ENCODE peak calls at places on chromosomes 13 and 19, in six cellular contexts. Z, D, M, O, B and R are unnamed samples.

GRCh38 chr13:33109319-33109718 is 93.1 kb downstream of the KL start:
- DNase-seq in Z (peak; percentile 67), B (no peak), D (peak; percentile 64), M (no peak), O (no peak), R (no peak)

GRCh38 chr19:29239220-29239776 is 26.3 kb upstream of the UQCRFS1 start:
- DNase-seq in Z (no peak), O (no peak), B (no peak), M (no peak), D (no peak), R (no peak)

GRCh38 chr13:26037302-26037701 is 14.5 kb downstream of the SHISA2 start:
- DNase-seq in D (no peak), B (no peak), Z (no peak), M (peak; percentile 68), O (no peak), R (no peak)

GRCh38 chr19:18468930-18469244 is 31.0 kb upstream of the ISYNA1 start:
- DNase-seq in Z (no peak), O (no peak), B (no peak), M (no peak), D (no peak), R (no peak)

GRCh38 chr19:6963937-6964336 is 57.3 kb downstream of the MBD3L2B start:
- DNase-seq in M (peak; percentile 3), D (no peak), O (no peak), B (peak; percentile 20), Z (no peak), R (no peak)

GRCh38 chr19:45999653-46000121 is 4.4 kb downstream of the CCDC61 start:
- DNase-seq in O (no peak), D (peak; percentile 36), B (no peak), Z (no peak), M (peak; percentile 43), R (peak; percentile 13)

GRCh38 chr19:10501971-10502523 is 1.1 kb downstream of the KEAP1 start:
- DNase-seq in M (peak; percentile 52), D (peak; percentile 49), B (no peak), O (no peak), Z (peak; percentile 42), R (peak; percentile 14)

GRCh38 chr19:41095703-41096102 is 7.5 kb downstream of the CYP2A13 start:
- DNase-seq in B (no peak), Z (no peak), M (no peak), D (no peak), O (no peak), R (no peak)

GRCh38 chr13:60043262-60043661 is 120.5 kb downstream of the DIAPH3 start:
- DNase-seq in O (no peak), Z (peak; percentile 74), D (peak; percentile 37), M (no peak), B (no peak), R (no peak)

GRCh38 chr19:47123406-47123805 is 7.2 kb upstream of the SAE1 start:
- DNase-seq in Z (no peak), O (no peak), B (no peak), M (no peak), D (no peak), R (no peak)

GRCh38 chr19:20423381-20424207 is 142.0 kb downstream of the ZNF737 start:
- DNase-seq in O (no peak), B (no peak), D (peak; percentile 78), Z (peak; percentile 65), M (no peak), R (no peak)

GRCh38 chr19:16001481-16002312 is 52.9 kb downstream of the OR10H4 start:
- DNase-seq in Z (peak; percentile 84), M (no peak), B (peak; percentile 24), D (peak; percentile 84), O (no peak), R (no peak)

GRCh38 chr13:59771272-59771671 is 392.5 kb downstream of the DIAPH3 start:
- DNase-seq in O (no peak), D (peak; percentile 57), M (peak; percentile 66), B (peak; percentile 22), Z (peak; percentile 41), R (no peak)

GRCh38 chr13:99527346-99527745 is 26.1 kb downstream of the TM9SF2 start:
- DNase-seq in O (no peak), Z (no peak), D (no peak), B (no peak), M (no peak), R (no peak)

GRCh38 chr19:33209844-33210230 is 15.7 kb downstream of the LRP3 start:
- DNase-seq in D (no peak), O (no peak), Z (no peak), M (no peak), B (no peak), R (no peak)

GRCh38 chr19:42467437-42467760 is 24.7 kb upstream of the CXCL17 start:
- DNase-seq in M (no peak), Z (peak; percentile 64), B (no peak), D (no peak), O (no peak), R (no peak)